ENCODE peak calls at places on chromosomes 11 and 22, in ten cellular contexts. One of them, this sample, is unnamed. For H3K27me3, the result is how much of the 10 kb centered on the place peaks cover.

GRCh38 chr11:93501856-93502255 is 41.3 kb downstream of the SMCO4 start:
- DNase-seq in adrenal gland: no peak
- DNase-seq in stomach: no peak
- DNase-seq in IMR-90: no peak
- DNase-seq in CD4-positive, alpha-beta T cell: no peak
- DNase-seq in gastrocnemius medialis: no peak
- DNase-seq in brain microvascular endothelial cell: no peak
- DNase-seq in CD8-positive, alpha-beta T cell: no peak
- DNase-seq in transverse colon: no peak
- DNase-seq in left ventricle myocardium inferior: no peak
- DNase-seq in this sample: no peak

GRCh38 chr11:71947498-71947897 is 18.7 kb downstream of the RNF121 start:
- DNase-seq in adrenal gland: no peak
- DNase-seq in stomach: no peak
- DNase-seq in IMR-90: no peak
- DNase-seq in CD4-positive, alpha-beta T cell: no peak
- DNase-seq in gastrocnemius medialis: no peak
- DNase-seq in brain microvascular endothelial cell: no peak
- DNase-seq in CD8-positive, alpha-beta T cell: no peak
- DNase-seq in transverse colon: no peak
- DNase-seq in left ventricle myocardium inferior: no peak
- DNase-seq in this sample: no peak

GRCh38 chr11:30586251-30587144 is at the start of gene MPPED2:
- DNase-seq in adrenal gland: peak
- DNase-seq in stomach: no peak
- DNase-seq in IMR-90: no peak
- DNase-seq in CD4-positive, alpha-beta T cell: no peak
- DNase-seq in gastrocnemius medialis: no peak
- DNase-seq in brain microvascular endothelial cell: no peak
- DNase-seq in CD8-positive, alpha-beta T cell: peak
- DNase-seq in transverse colon: peak
- DNase-seq in left ventricle myocardium inferior: peak
- DNase-seq in this sample: no peak

GRCh38 chr11:105224859-105225258 is 85.3 kb upstream of the CARD18 start:
- DNase-seq in adrenal gland: no peak
- DNase-seq in stomach: no peak
- DNase-seq in IMR-90: no peak
- DNase-seq in CD4-positive, alpha-beta T cell: no peak
- DNase-seq in gastrocnemius medialis: no peak
- DNase-seq in brain microvascular endothelial cell: no peak
- DNase-seq in CD8-positive, alpha-beta T cell: no peak
- DNase-seq in transverse colon: no peak
- DNase-seq in left ventricle myocardium inferior: no peak
- DNase-seq in this sample: no peak

GRCh38 chr11:14542384-14542783 is 22.2 kb upstream of the PSMA1 start:
- DNase-seq in adrenal gland: no peak
- DNase-seq in stomach: no peak
- DNase-seq in IMR-90: no peak
- DNase-seq in CD4-positive, alpha-beta T cell: no peak
- DNase-seq in gastrocnemius medialis: no peak
- DNase-seq in brain microvascular endothelial cell: no peak
- DNase-seq in CD8-positive, alpha-beta T cell: no peak
- DNase-seq in transverse colon: no peak
- DNase-seq in left ventricle myocardium inferior: no peak
- DNase-seq in this sample: no peak

GRCh38 chr11:46710821-46711269 is 8.2 kb upstream of the F2 start:
- DNase-seq in adrenal gland: peak
- DNase-seq in stomach: no peak
- DNase-seq in IMR-90: peak
- DNase-seq in CD4-positive, alpha-beta T cell: no peak
- DNase-seq in gastrocnemius medialis: peak
- DNase-seq in brain microvascular endothelial cell: peak
- DNase-seq in CD8-positive, alpha-beta T cell: no peak
- DNase-seq in transverse colon: peak
- DNase-seq in left ventricle myocardium inferior: peak
- DNase-seq in this sample: no peak

GRCh38 chr22:33542153-33542552 is 378.1 kb downstream of the LARGE1 start:
- DNase-seq in adrenal gland: no peak
- DNase-seq in stomach: no peak
- DNase-seq in IMR-90: no peak
- DNase-seq in CD4-positive, alpha-beta T cell: no peak
- DNase-seq in gastrocnemius medialis: peak
- DNase-seq in brain microvascular endothelial cell: peak
- DNase-seq in CD8-positive, alpha-beta T cell: no peak
- DNase-seq in transverse colon: no peak
- DNase-seq in left ventricle myocardium inferior: no peak
- DNase-seq in this sample: no peak

GRCh38 chr22:23784215-23784732 is 2.5 kb upstream of the SMARCB1 start:
- DNase-seq in adrenal gland: no peak
- DNase-seq in stomach: peak
- DNase-seq in IMR-90: peak
- DNase-seq in CD4-positive, alpha-beta T cell: no peak
- DNase-seq in gastrocnemius medialis: no peak
- DNase-seq in brain microvascular endothelial cell: peak
- DNase-seq in CD8-positive, alpha-beta T cell: no peak
- DNase-seq in transverse colon: peak
- DNase-seq in left ventricle myocardium inferior: no peak
- DNase-seq in this sample: no peak

GRCh38 chr22:29719894-29720645 is at the start of gene CABP7:
- DNase-seq in adrenal gland: no peak
- DNase-seq in stomach: no peak
- DNase-seq in IMR-90: no peak
- DNase-seq in CD4-positive, alpha-beta T cell: no peak
- DNase-seq in gastrocnemius medialis: no peak
- DNase-seq in brain microvascular endothelial cell: no peak
- DNase-seq in CD8-positive, alpha-beta T cell: no peak
- DNase-seq in transverse colon: no peak
- DNase-seq in left ventricle myocardium inferior: no peak
- DNase-seq in this sample: no peak

DNA sequence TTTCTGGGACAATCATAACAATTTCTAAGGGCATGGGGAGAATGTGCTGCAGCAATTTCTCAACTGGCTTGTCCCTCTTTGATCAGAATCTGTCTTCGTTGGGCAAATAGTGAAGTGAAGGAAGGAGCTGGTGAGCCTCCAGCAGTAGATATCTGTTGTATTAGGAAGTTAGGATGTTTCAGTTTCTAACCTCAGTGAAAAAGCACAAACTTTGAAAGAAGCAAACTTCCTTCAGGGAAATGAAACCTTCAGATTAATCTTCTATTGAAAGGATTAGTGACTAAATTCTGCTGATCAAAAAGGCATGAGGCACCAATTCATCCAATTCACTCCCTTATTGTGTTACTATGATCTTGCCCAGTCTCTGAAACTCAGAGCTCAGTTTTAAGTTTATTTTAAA is 24.3 kb downstream of the LMO2 start:
- DNase-seq in adrenal gland: no peak
- DNase-seq in stomach: no peak
- DNase-seq in IMR-90: no peak
- DNase-seq in CD4-positive, alpha-beta T cell: no peak
- DNase-seq in gastrocnemius medialis: no peak
- DNase-seq in brain microvascular endothelial cell: no peak
- DNase-seq in CD8-positive, alpha-beta T cell: no peak
- DNase-seq in transverse colon: no peak
- DNase-seq in left ventricle myocardium inferior: no peak
- DNase-seq in this sample: no peak
- H3K27me3 ChIP-seq in adrenal gland: under half
- H3K27me3 ChIP-seq in stomach: under half
- H3K27me3 ChIP-seq in IMR-90: half or more
- H3K27me3 ChIP-seq in CD4-positive, alpha-beta T cell: half or more
- H3K27me3 ChIP-seq in gastrocnemius medialis: under half
- H3K27me3 ChIP-seq in brain microvascular endothelial cell: under half
- H3K27me3 ChIP-seq in CD8-positive, alpha-beta T cell: under half
- H3K27me3 ChIP-seq in transverse colon: half or more
- H3K27me3 ChIP-seq in left ventricle myocardium inferior: under half
- H3K27me3 ChIP-seq in this sample: under half

GRCh38 chr22:21951062-21951461 is 1.6 kb downstream of the PPM1F start:
- DNase-seq in adrenal gland: no peak
- DNase-seq in stomach: no peak
- DNase-seq in IMR-90: no peak
- DNase-seq in CD4-positive, alpha-beta T cell: no peak
- DNase-seq in gastrocnemius medialis: no peak
- DNase-seq in brain microvascular endothelial cell: no peak
- DNase-seq in CD8-positive, alpha-beta T cell: no peak
- DNase-seq in transverse colon: no peak
- DNase-seq in left ventricle myocardium inferior: no peak
- DNase-seq in this sample: no peak
- H3K27ac ChIP-seq in adrenal gland: no peak
- H3K27ac ChIP-seq in stomach: peak
- H3K27ac ChIP-seq in IMR-90: no peak
- H3K27ac ChIP-seq in CD4-positive, alpha-beta T cell: no peak
- H3K27ac ChIP-seq in gastrocnemius medialis: peak
- H3K27ac ChIP-seq in brain microvascular endothelial cell: no peak
- H3K27ac ChIP-seq in CD8-positive, alpha-beta T cell: no peak
- H3K27ac ChIP-seq in transverse colon: no peak
- H3K27ac ChIP-seq in left ventricle myocardium inferior: peak
- H3K27ac ChIP-seq in this sample: peak

DNA sequence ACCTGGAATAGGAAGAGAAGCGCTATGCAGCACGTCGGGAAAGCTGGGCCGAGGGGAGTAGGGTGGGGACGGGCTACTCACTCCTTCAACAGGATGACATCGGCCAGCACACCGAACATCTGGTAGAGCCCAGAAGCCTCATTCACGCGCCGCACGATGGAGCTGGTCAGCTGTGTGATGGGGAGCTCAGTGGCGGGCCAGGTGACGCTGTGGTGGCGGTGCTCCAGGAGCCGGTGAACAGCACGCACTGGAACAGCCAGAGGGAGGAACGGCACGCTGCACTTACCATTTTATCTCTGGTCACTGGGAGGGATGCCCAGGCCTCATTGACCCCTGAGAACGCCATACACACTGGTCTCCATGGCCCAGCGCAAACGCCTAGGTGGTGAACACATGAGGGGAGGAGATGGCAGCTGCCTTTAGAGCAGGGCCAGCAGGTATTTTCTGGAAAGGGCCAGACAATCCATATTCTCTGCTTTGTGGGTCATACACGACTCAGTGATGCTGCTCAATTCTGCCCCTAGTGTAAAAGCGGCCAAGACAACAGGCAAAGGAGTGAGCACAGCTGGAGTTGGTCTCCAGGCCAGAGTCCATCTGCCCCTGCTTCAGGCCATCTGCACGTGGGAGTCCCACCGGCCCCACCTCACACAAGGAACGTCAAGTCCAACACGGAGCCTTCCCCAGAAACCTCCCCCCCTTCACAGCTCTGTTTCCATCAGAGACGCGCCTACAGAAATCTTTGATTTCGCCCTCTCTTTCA is 8.8 kb downstream of the FOXRED2 start:
- DNase-seq in adrenal gland: no peak
- DNase-seq in stomach: no peak
- DNase-seq in IMR-90: no peak
- DNase-seq in CD4-positive, alpha-beta T cell: no peak
- DNase-seq in gastrocnemius medialis: no peak
- DNase-seq in brain microvascular endothelial cell: no peak
- DNase-seq in CD8-positive, alpha-beta T cell: no peak
- DNase-seq in transverse colon: no peak
- DNase-seq in left ventricle myocardium inferior: no peak
- DNase-seq in this sample: no peak
- TF ChIP-seq CTCF in adrenal gland: no peak
- TF ChIP-seq CTCF in stomach: no peak
- TF ChIP-seq CTCF in IMR-90: no peak
- TF ChIP-seq CTCF in CD4-positive, alpha-beta T cell: no peak
- TF ChIP-seq CTCF in gastrocnemius medialis: no peak
- TF ChIP-seq CTCF in brain microvascular endothelial cell: peak
- TF ChIP-seq CTCF in CD8-positive, alpha-beta T cell: no peak
- TF ChIP-seq CTCF in transverse colon: no peak
- TF ChIP-seq CTCF in left ventricle myocardium inferior: no peak
- TF ChIP-seq CTCF in this sample: no peak

DNA sequence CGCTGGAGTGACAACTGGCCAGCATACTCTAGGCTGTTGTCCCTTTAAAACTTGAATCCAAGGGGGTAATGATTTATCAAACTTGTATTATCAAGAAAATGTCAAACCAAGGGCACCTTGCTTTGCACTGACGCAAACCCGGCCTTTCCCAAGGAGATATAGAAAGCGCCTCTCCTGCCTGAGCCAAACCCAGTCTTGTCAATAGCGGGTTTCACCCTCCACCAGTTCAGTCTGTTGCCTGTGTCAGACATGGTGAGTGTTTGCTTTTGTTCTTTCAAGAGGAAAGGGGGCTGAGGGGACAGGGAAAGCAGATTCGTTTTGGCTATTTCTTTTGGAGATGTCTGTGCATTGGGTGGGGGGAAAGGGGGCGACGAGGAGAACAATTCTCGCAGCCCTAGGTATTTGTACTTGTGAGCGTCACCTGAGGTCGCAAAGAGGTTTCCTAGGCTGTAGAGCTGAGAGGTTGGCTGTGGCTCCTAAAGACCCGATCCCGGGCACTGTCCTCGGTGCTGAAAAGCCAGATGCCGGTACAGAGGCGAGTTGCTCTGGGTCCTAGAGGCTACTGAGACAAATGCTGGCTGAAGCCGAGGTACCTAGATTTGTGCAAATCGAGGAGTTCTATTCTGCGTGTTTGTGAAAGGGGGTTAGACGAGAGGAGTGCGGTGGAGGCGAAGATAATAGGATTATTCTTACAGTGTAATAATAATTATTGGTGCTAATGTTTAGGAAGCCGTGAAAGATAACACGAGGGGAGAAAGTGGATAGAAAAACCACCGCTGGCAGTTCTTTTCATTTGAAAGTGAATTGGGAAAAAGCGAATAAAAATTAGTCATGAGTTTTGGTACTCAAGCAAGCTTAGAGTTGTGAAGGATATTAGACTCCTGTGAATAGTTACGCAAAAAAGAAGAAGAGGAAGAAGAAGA is at the start of gene SLC6A5:
- DNase-seq in adrenal gland: peak
- DNase-seq in stomach: no peak
- DNase-seq in IMR-90: peak
- DNase-seq in CD4-positive, alpha-beta T cell: no peak
- DNase-seq in gastrocnemius medialis: no peak
- DNase-seq in brain microvascular endothelial cell: peak
- DNase-seq in CD8-positive, alpha-beta T cell: no peak
- DNase-seq in transverse colon: no peak
- DNase-seq in left ventricle myocardium inferior: peak
- DNase-seq in this sample: peak
- H3K27me3 ChIP-seq in adrenal gland: half or more
- H3K27me3 ChIP-seq in stomach: under half
- H3K27me3 ChIP-seq in IMR-90: half or more
- H3K27me3 ChIP-seq in CD4-positive, alpha-beta T cell: half or more
- H3K27me3 ChIP-seq in gastrocnemius medialis: half or more
- H3K27me3 ChIP-seq in brain microvascular endothelial cell: half or more
- H3K27me3 ChIP-seq in CD8-positive, alpha-beta T cell: under half
- H3K27me3 ChIP-seq in transverse colon: half or more
- H3K27me3 ChIP-seq in left ventricle myocardium inferior: half or more
- H3K27me3 ChIP-seq in this sample: half or more

This sample was measured in HL-60.